ENCODE peak calls at places on chromosomes 1 and 21, in seven cellular contexts. D, X, W, N, I, M and V are unnamed samples.
A peak's percentile ranks its signal among the peaks of the same experiment; 100 is the strongest.

GRCh38 chr1:175154595-175155472 is 37.7 kb downstream of the KIAA0040 start:
- DNase-seq in D (peak; percentile 46), X (peak; percentile 55), W (peak; percentile 77), N (peak; percentile 70), I (peak; percentile 35), M (peak; percentile 30), V (peak; percentile 80)

GRCh38 chr1:151612506-151613274 is 840 bp downstream of the SNX27 start:
- DNase-seq in D (no peak), X (no peak), W (peak; percentile 70), N (no peak), I (no peak), M (peak; percentile 17), V (peak; percentile 41)

GRCh38 chr1:59877108-59877682 is 49.4 kb downstream of the CYP2J2 start:
- DNase-seq in D (no peak), X (no peak), W (no peak), N (no peak), I (no peak), M (no peak), V (no peak)

GRCh38 chr1:112544011-112544688 is 35.4 kb downstream of the WNT2B start:
- DNase-seq in D (no peak), X (no peak), W (no peak), N (no peak), I (no peak), M (peak; percentile 62), V (no peak)

GRCh38 chr1:4262665-4263064 is 362.6 kb upstream of the C1orf174 start:
- DNase-seq in D (no peak), X (no peak), W (no peak), N (no peak), I (no peak), M (no peak), V (no peak)

GRCh38 chr1:150963535-150964489 is 10.8 kb downstream of the CERS2 start:
- DNase-seq in D (no peak), X (no peak), W (no peak), N (no peak), I (no peak), M (no peak), V (no peak)

GRCh38 chr1:207867136-207868081 is 43.5 kb downstream of the CD34 start:
- DNase-seq in D (no peak), X (no peak), W (peak; percentile 77), N (no peak), I (no peak), M (no peak), V (peak; percentile 67)

GRCh38 chr1:209885403-209886218 is 52.4 kb upstream of the SYT14 start:
- DNase-seq in D (no peak), X (no peak), W (no peak), N (no peak), I (no peak), M (no peak), V (no peak)

GRCh38 chr1:164886101-164886500 is 327.1 kb downstream of the PBX1 start:
- DNase-seq in D (no peak), X (no peak), W (no peak), N (no peak), I (no peak), M (no peak), V (no peak)

GRCh38 chr1:208731976-208732821 is 488.0 kb upstream of the PLXNA2 start:
- DNase-seq in D (no peak), X (no peak), W (no peak), N (no peak), I (peak; percentile 92), M (no peak), V (no peak)

GRCh38 chr1:3265800-3266485 is 188.5 kb upstream of the ARHGEF16 start:
- DNase-seq in D (no peak), X (no peak), W (no peak), N (no peak), I (no peak), M (no peak), V (no peak)

GRCh38 chr1:29315262-29315661 is 78.9 kb downstream of the PTPRU start:
- DNase-seq in D (no peak), X (no peak), W (no peak), N (no peak), I (no peak), M (no peak), V (no peak)

GRCh38 chr1:230976825-230977747 is 1.6 kb downstream of the TTC13 start:
- DNase-seq in D (no peak), X (no peak), W (no peak), N (peak; percentile 18), I (no peak), M (no peak), V (no peak)

GRCh38 chr1:61692155-61692783 is 32.7 kb downstream of the TM2D1 start:
- DNase-seq in D (no peak), X (no peak), W (no peak), N (no peak), I (no peak), M (no peak), V (no peak)

GRCh38 chr1:226638001-226638601 is 89.5 kb downstream of the STUM start:
- DNase-seq in D (no peak), X (no peak), W (peak; percentile 65), N (no peak), I (no peak), M (no peak), V (peak; percentile 57)

GRCh38 chr1:54849219-54850081 is 37.5 kb downstream of the DHCR24 start:
- DNase-seq in D (no peak), X (no peak), W (peak; percentile 13), N (no peak), I (no peak), M (no peak), V (no peak)

GRCh38 chr1:180185971-180186645 is 31.4 kb downstream of the QSOX1 start:
- DNase-seq in D (no peak), X (no peak), W (no peak), N (no peak), I (no peak), M (no peak), V (no peak)

GRCh38 chr1:32105338-32105737 is 2.5 kb upstream of the KPNA6 start:
- DNase-seq in D (no peak), X (no peak), W (no peak), N (no peak), I (no peak), M (no peak), V (no peak)

GRCh38 chr1:2546515-2547209 is 9.5 kb upstream of the TNFRSF14 start:
- DNase-seq in D (peak; percentile 94), X (peak; percentile 60), W (peak; percentile 94), N (peak; percentile 76), I (peak; percentile 97), M (peak; percentile 91), V (peak; percentile 81)

GRCh38 chr1:209756608-209757445 is 974 bp downstream of the TRAF3IP3 start:
- DNase-seq in D (no peak), X (no peak), W (no peak), N (peak; percentile 19), I (no peak), M (no peak), V (no peak)

GRCh38 chr1:15820478-15820877 is 13.0 kb upstream of the UQCRHL start:
- DNase-seq in D (no peak), X (no peak), W (no peak), N (no peak), I (no peak), M (no peak), V (no peak)

GRCh38 chr1:151145158-151146071 is 1.0 kb downstream of the SEMA6C start:
- DNase-seq in D (no peak), X (no peak), W (peak; percentile 74), N (no peak), I (no peak), M (peak; percentile 18), V (no peak)

GRCh38 chr1:35369922-35370671 is 101.6 kb downstream of the ZMYM4 start:
- DNase-seq in D (peak; percentile 72), X (no peak), W (no peak), N (no peak), I (no peak), M (peak; percentile 69), V (peak; percentile 48)

GRCh38 chr1:97668945-97669344 is 251.9 kb downstream of the DPYD start:
- DNase-seq in D (no peak), X (no peak), W (no peak), N (no peak), I (no peak), M (no peak), V (no peak)

GRCh38 chr1:54774820-54775498 is 10.6 kb upstream of the PARS2 start:
- DNase-seq in D (peak; percentile 36), X (no peak), W (no peak), N (no peak), I (peak; percentile 9), M (no peak), V (no peak)

GRCh38 chr1:105087496-105087895 is 1337.8 kb downstream of the AMY1C start:
- DNase-seq in D (no peak), X (no peak), W (no peak), N (no peak), I (no peak), M (no peak), V (no peak)

GRCh38 chr1:163035791-163036249 is 33.3 kb upstream of the RGS4 start:
- DNase-seq in D (no peak), X (no peak), W (no peak), N (no peak), I (no peak), M (no peak), V (no peak)

GRCh38 chr1:61708953-61709907 is 15.7 kb downstream of the TM2D1 start:
- DNase-seq in D (peak; percentile 44), X (no peak), W (no peak), N (no peak), I (no peak), M (no peak), V (no peak)

GRCh38 chr1:46522184-46522968 is 29.1 kb downstream of the KNCN start:
- DNase-seq in D (peak; percentile 67), X (no peak), W (peak; percentile 73), N (no peak), I (no peak), M (peak; percentile 57), V (peak; percentile 63)

GRCh38 chr1:7555391-7556185 is 215.5 kb upstream of the VAMP3 start:
- DNase-seq in D (no peak), X (no peak), W (no peak), N (no peak), I (no peak), M (no peak), V (peak; percentile 8)

GRCh38 chr1:43349594-43350306 is 9.0 kb upstream of the CDC20 start:
- DNase-seq in D (no peak), X (no peak), W (peak; percentile 66), N (no peak), I (no peak), M (no peak), V (no peak)

GRCh38 chr1:68112835-68113243 is 62.4 kb upstream of the DIRAS3 start:
- DNase-seq in D (no peak), X (no peak), W (no peak), N (no peak), I (no peak), M (peak; percentile 35), V (no peak)

GRCh38 chr1:216285052-216285451 is 138.2 kb downstream of the USH2A start:
- DNase-seq in D (no peak), X (no peak), W (no peak), N (no peak), I (no peak), M (no peak), V (no peak)

GRCh38 chr1:217189362-217189761 is 441.5 kb downstream of the GPATCH2 start:
- DNase-seq in D (no peak), X (no peak), W (no peak), N (no peak), I (no peak), M (no peak), V (no peak)

GRCh38 chr1:55062801-55063561 is 23.6 kb downstream of the PCSK9 start:
- DNase-seq in D (no peak), X (no peak), W (no peak), N (no peak), I (no peak), M (no peak), V (no peak)

GRCh38 chr1:99535470-99536164 is 110.3 kb upstream of the PALMD start:
- DNase-seq in D (no peak), X (no peak), W (no peak), N (no peak), I (no peak), M (no peak), V (no peak)

GRCh38 chr21:27462786-27463185 is 495.9 kb upstream of the ADAMTS5 start:
- DNase-seq in D (no peak), X (no peak), W (no peak), N (no peak), I (no peak), M (no peak), V (no peak)

GRCh38 chr1:1996207-1996651 is 7.4 kb downstream of the CFAP74 start:
- DNase-seq in D (peak; percentile 55), X (no peak), W (no peak), N (no peak), I (no peak), M (no peak), V (no peak)